ENCODE peak calls at places on chromosomes 7 and 10, in seven cellular contexts. H, R, C, B, G, U and M are unnamed samples.

GRCh38 chr10:132924046-132924952 is 18.1 kb downstream of the CFAP46 start:
- DNase-seq in H (no peak), R (no peak), C (no peak), B (no peak), G (no peak), U (no peak), M (no peak)

GRCh38 chr10:59016043-59016442 is 160.4 kb upstream of the PHYHIPL start:
- DNase-seq in H (no peak), R (no peak), C (no peak), B (no peak), G (no peak), U (no peak), M (no peak)

GRCh38 chr7:47801423-47801822 is 146.8 kb downstream of the PKD1L1 start:
- DNase-seq in H (no peak), R (no peak), C (no peak), B (no peak), G (no peak), U (no peak), M (no peak)

GRCh38 chr7:67311901-67312300 is 315.3 kb downstream of the TYW1 start:
- DNase-seq in H (no peak), R (no peak), C (no peak), B (no peak), G (no peak), U (no peak), M (no peak)

GRCh38 chr7:105769951-105770628 is 106.3 kb downstream of the ATXN7L1 start:
- DNase-seq in H (no peak), R (no peak), C (no peak), B (peak), G (peak), U (no peak), M (peak)

GRCh38 chr7:114649689-114650088 is 235.1 kb downstream of the FOXP2 start:
- DNase-seq in H (no peak), R (no peak), C (no peak), B (no peak), G (no peak), U (no peak), M (no peak)

GRCh38 chr10:77283326-77283725 is 354.3 kb downstream of the KCNMA1 start:
- DNase-seq in H (no peak), R (no peak), C (no peak), B (no peak), G (no peak), U (no peak), M (no peak)

GRCh38 chr10:108249940-108250339 is 1085.4 kb upstream of the SORCS1 start:
- DNase-seq in H (no peak), R (no peak), C (no peak), B (no peak), G (no peak), U (no peak), M (no peak)

GRCh38 chr7:66542528-66543373 is 85.9 kb upstream of the KCTD7 start:
- DNase-seq in H (no peak), R (no peak), C (no peak), B (no peak), G (peak), U (no peak), M (no peak)

GRCh38 chr10:50432206-50432605 is 180.9 kb upstream of the ASAH2 start:
- DNase-seq in H (no peak), R (no peak), C (no peak), B (no peak), G (no peak), U (no peak), M (no peak)

GRCh38 chr10:62106929-62107519 is 161.6 kb downstream of the RTKN2 start:
- DNase-seq in H (no peak), R (no peak), C (no peak), B (no peak), G (no peak), U (no peak), M (no peak)

GRCh38 chr10:86203162-86203905 is 163.3 kb downstream of the GRID1 start:
- DNase-seq in H (no peak), R (no peak), C (no peak), B (no peak), G (no peak), U (no peak), M (peak)

GRCh38 chr7:128265906-128266300 is 24.8 kb downstream of the LEP start:
- DNase-seq in H (no peak), R (no peak), C (no peak), B (no peak), G (no peak), U (peak), M (no peak)

GRCh38 chr10:93542358-93542791 is 24.1 kb upstream of the FFAR4 start:
- DNase-seq in H (no peak), R (peak), C (no peak), B (no peak), G (no peak), U (no peak), M (no peak)

GRCh38 chr10:50512743-50513416 is 110.9 kb downstream of the SGMS1 start:
- DNase-seq in H (no peak), R (no peak), C (no peak), B (no peak), G (no peak), U (no peak), M (peak)

GRCh38 chr10:106401161-106401560 is 763.3 kb downstream of the SORCS1 start:
- DNase-seq in H (no peak), R (no peak), C (no peak), B (no peak), G (no peak), U (no peak), M (no peak)

GRCh38 chr10:86258488-86258887 is 108.1 kb downstream of the GRID1 start:
- DNase-seq in H (no peak), R (no peak), C (no peak), B (no peak), G (no peak), U (no peak), M (no peak)

GRCh38 chr10:101193210-101193609 is 36.1 kb downstream of the LBX1 start:
- DNase-seq in H (no peak), R (no peak), C (no peak), B (no peak), G (no peak), U (no peak), M (no peak)

GRCh38 chr7:44911911-44912310 is 26.6 kb upstream of the PURB start:
- DNase-seq in H (no peak), R (no peak), C (no peak), B (no peak), G (no peak), U (no peak), M (no peak)

GRCh38 chr10:3760083-3760482 is 24.9 kb downstream of the KLF6 start:
- DNase-seq in H (no peak), R (no peak), C (no peak), B (no peak), G (no peak), U (peak), M (peak)

GRCh38 chr7:81367335-81367801 is 402.5 kb downstream of the HGF start:
- DNase-seq in H (no peak), R (no peak), C (no peak), B (no peak), G (no peak), U (peak), M (no peak)

GRCh38 chr7:4739528-4739992 is 35.9 kb upstream of the AP5Z1 start:
- DNase-seq in H (no peak), R (no peak), C (no peak), B (peak), G (peak), U (no peak), M (peak)

GRCh38 chr7:77247206-77247850 is 47.7 kb upstream of the FGL2 start:
- DNase-seq in H (no peak), R (peak), C (peak), B (peak), G (peak), U (peak), M (peak)

GRCh38 chr7:107614425-107614824 is 34.4 kb downstream of the BCAP29 start:
- DNase-seq in H (no peak), R (no peak), C (no peak), B (no peak), G (no peak), U (no peak), M (no peak)

GRCh38 chr10:33084388-33084896 is 126.4 kb upstream of the ITGB1 start:
- DNase-seq in H (no peak), R (no peak), C (no peak), B (no peak), G (no peak), U (no peak), M (no peak)

GRCh38 chr10:14481752-14482151 is 151.0 kb upstream of the FRMD4A start:
- DNase-seq in H (no peak), R (no peak), C (no peak), B (no peak), G (no peak), U (peak), M (no peak)

GRCh38 chr7:130939285-130940095 is 205.5 kb upstream of the KLF14 start:
- DNase-seq in H (no peak), R (no peak), C (no peak), B (no peak), G (no peak), U (no peak), M (no peak)

GRCh38 chr10:548212-548897 is 141.1 kb downstream of the DIP2C start:
- DNase-seq in H (peak), R (no peak), C (no peak), B (no peak), G (no peak), U (peak), M (no peak)

GRCh38 chr10:35378547-35379210 is 42.4 kb downstream of the CCNY start:
- DNase-seq in H (no peak), R (no peak), C (no peak), B (no peak), G (peak), U (no peak), M (peak)

GRCh38 chr7:142133740-142134148 is 22.2 kb downstream of the MGAM2 start:
- DNase-seq in H (no peak), R (no peak), C (no peak), B (no peak), G (no peak), U (no peak), M (no peak)

GRCh38 chr7:80097756-80098155 is 36.9 kb upstream of the GNAI1 start:
- DNase-seq in H (no peak), R (no peak), C (no peak), B (no peak), G (no peak), U (no peak), M (no peak)

GRCh38 chr10:131961047-131961776 is 20.5 kb downstream of the BNIP3 start:
- DNase-seq in H (no peak), R (no peak), C (no peak), B (no peak), G (no peak), U (no peak), M (no peak)

GRCh38 chr10:114437456-114438292 is 33.4 kb upstream of the AFAP1L2 start:
- DNase-seq in H (no peak), R (no peak), C (no peak), B (no peak), G (no peak), U (no peak), M (no peak)

GRCh38 chr10:121732676-121733445 is 134.6 kb upstream of the FGFR2 start:
- DNase-seq in H (no peak), R (no peak), C (no peak), B (no peak), G (no peak), U (no peak), M (no peak)